ENCODE peak calls at places on chromosomes 16 and 17, in seven cellular contexts. U is activated CD4-positive, alpha-beta T cell treated with anti-CD3 and anti-CD28 coated beads, Interleukin-2, amount 50 U/mL, for 1 hour; W is stimulated activated CD4-positive, alpha-beta T cell treated with anti-CD3 and anti-CD28 coated beads, Interleukin-12 subunit alpha, Interleukin-12 subunit beta, amount 100 ng/mL, for 4 hours; Y is psoas muscle; H is Kasumi-1; F is G401; M is spleen. G is an unnamed sample.

GRCh38 chr17:76709077-76709950 is 1.5 kb downstream of the MXRA7 start:
- DNase-seq in U (no peak), W (no peak), H (no peak), Y (peak), F (peak), M (no peak), G (no peak)

GRCh38 chr17:29589524-29590260 is at the start of gene GIT1:
- DNase-seq in F (peak), U (peak), W (peak), H (peak), M (peak), Y (peak), G (peak)

GRCh38 chr17:16288860-16289571 is 64.3 kb downstream of the CENPV start:
- DNase-seq in U (no peak), H (no peak), F (no peak), Y (no peak), W (no peak), M (no peak), G (no peak)

GRCh38 chr17:80132906-80133625 is 13.9 kb downstream of the EIF4A3 start:
- DNase-seq in F (no peak), Y (no peak), H (no peak), W (no peak), M (no peak), U (no peak), G (no peak)

GRCh38 chr16:68479271-68479670 is 31.0 kb upstream of the SMPD3 start:
- DNase-seq in M (peak), W (no peak), F (no peak), U (no peak), Y (no peak), H (peak), G (no peak)

GRCh38 chr17:82281502-82282238 is 8.2 kb upstream of the CSNK1D start:
- DNase-seq in M (peak), U (no peak), Y (peak), W (peak), F (no peak), H (no peak), G (peak)

GRCh38 chr17:83199500-83200201 is 120.2 kb downstream of the METRNL start:
- DNase-seq in F (no peak), Y (peak), W (peak), M (peak), H (peak), U (peak), G (peak)

GRCh38 chr16:12661656-12662172 is 142.0 kb downstream of the CPPED1 start:
- DNase-seq in M (no peak), W (no peak), U (no peak), Y (no peak), H (peak), F (no peak), G (no peak)

GRCh38 chr17:80475949-80476876 is at the start of gene NPTX1:
- DNase-seq in W (no peak), M (no peak), H (no peak), U (no peak), F (peak), Y (no peak), G (no peak)

GRCh38 chr17:1203967-1204291 is 24.1 kb upstream of the ABR start:
- DNase-seq in U (no peak), H (no peak), F (no peak), M (no peak), W (no peak), Y (no peak), G (no peak)

GRCh38 chr17:64662774-64663367 is 764 bp upstream of the SMURF2 start:
- DNase-seq in W (no peak), U (no peak), M (no peak), F (no peak), Y (no peak), H (no peak), G (no peak)

GRCh38 chr17:73998246-73999220 is 204.9 kb upstream of the RPL38 start:
- DNase-seq in F (no peak), M (peak), U (peak), W (peak), Y (peak), H (no peak), G (peak)

GRCh38 chr17:7258731-7259554 is 3.3 kb downstream of the CLDN7 start:
- DNase-seq in W (no peak), F (no peak), H (no peak), Y (no peak), M (no peak), U (no peak), G (no peak)

GRCh38 chr16:10931133-10931532 is 11.1 kb downstream of the DEXI start:
- DNase-seq in M (peak), F (no peak), Y (no peak), U (no peak), W (no peak), H (no peak), G (no peak)

GRCh38 chr17:43734376-43734775 is 24.2 kb downstream of the SOST start:
- DNase-seq in F (peak), M (no peak), H (no peak), W (no peak), Y (no peak), U (no peak), G (no peak)

GRCh38 chr17:74119960-74120359 is 83.5 kb upstream of the RPL38 start:
- DNase-seq in Y (no peak), F (no peak), H (no peak), M (peak), U (no peak), W (no peak), G (no peak)

GRCh38 chr16:49723310-49723709 is 132.6 kb downstream of the ZNF423 start:
- DNase-seq in M (no peak), W (no peak), Y (no peak), H (no peak), U (no peak), F (no peak), G (no peak)

GRCh38 chr16:85028638-85029412 is 1.2 kb downstream of the KIAA0513 start:
- DNase-seq in M (peak), Y (peak), H (no peak), U (peak), W (peak), F (peak), G (peak)

GRCh38 chr17:78372811-78373210 is 5.6 kb upstream of the PGS1 start:
- DNase-seq in H (no peak), Y (no peak), U (no peak), F (no peak), M (no peak), W (no peak), G (no peak)

GRCh38 chr17:80751460-80752368 is 207.1 kb downstream of the RPTOR start:
- DNase-seq in H (no peak), M (no peak), Y (peak), F (peak), U (no peak), W (no peak), G (no peak)

GRCh38 chr16:73214825-73215481 is 167.0 kb upstream of the ZFHX3 start:
- DNase-seq in H (no peak), U (no peak), Y (no peak), W (no peak), M (no peak), F (no peak), G (no peak)

GRCh38 chr16:4426021-4426684 is 485 bp downstream of the DNAJA3 start:
- DNase-seq in M (no peak), W (no peak), Y (no peak), F (no peak), U (peak), H (no peak), G (no peak)

GRCh38 chr16:27311897-27312303 is 1.9 kb upstream of the IL4R start:
- DNase-seq in H (no peak), F (no peak), M (no peak), W (no peak), Y (no peak), U (no peak), G (no peak)

GRCh38 chr17:18231156-18231555 is 5.7 kb downstream of the LLGL1 start:
- DNase-seq in F (no peak), U (no peak), Y (no peak), W (no peak), M (no peak), H (no peak), G (no peak)

GRCh38 chr16:66097746-66098145 is 268.7 kb upstream of the CDH5 start:
- DNase-seq in U (no peak), W (no peak), M (no peak), Y (no peak), H (no peak), F (no peak), G (no peak)

GRCh38 chr16:9992441-9992840 is 189.8 kb downstream of the GRIN2A start:
- DNase-seq in H (no peak), F (no peak), U (no peak), M (no peak), Y (no peak), W (no peak), G (no peak)

GRCh38 chr17:69047368-69048263 is 13.1 kb downstream of the ABCA9 start:
- DNase-seq in H (peak), F (no peak), M (no peak), U (no peak), Y (peak), W (no peak), G (no peak)

GRCh38 chr17:31309525-31309924 is 4.3 kb downstream of the EVI2B start:
- DNase-seq in M (no peak), H (peak), F (no peak), U (no peak), Y (no peak), W (no peak), G (no peak)

GRCh38 chr17:1997587-1998425 is 27.3 kb downstream of the RTN4RL1 start:
- DNase-seq in W (no peak), Y (no peak), M (no peak), U (no peak), F (no peak), H (no peak), G (no peak)

GRCh38 chr17:58032691-58033415 is 25.8 kb upstream of the SRSF1 start:
- DNase-seq in U (no peak), Y (no peak), W (no peak), H (no peak), M (no peak), F (no peak), G (no peak)

GRCh38 chr17:74729368-74729767 is 7.7 kb upstream of the RAB37 start:
- DNase-seq in M (peak), W (no peak), Y (no peak), F (peak), H (no peak), U (no peak), G (no peak)

GRCh38 chr17:49915670-49916069 is 53.3 kb upstream of the DLX4 start:
- DNase-seq in H (no peak), M (no peak), Y (no peak), U (no peak), F (no peak), W (no peak), G (no peak)

G was measured in stimulated activated naive CD8-positive, alpha-beta T cell treated with anti-CD3 and anti-CD28 coated beads, Interleukin-15, amount 100 ng/mL, for 72 hours.